ENCODE peak calls at places on chromosomes 6 and 20, in six cellular contexts. J is A549, B is prostate gland, Y is testis, V is esophagus squamous epithelium, T is erythroblast. L is an unnamed sample.

GRCh38 chr6:39088331-39088730 is 26.7 kb downstream of the SAYSD1 start:
- DNase-seq in J (peak; percentile 17), B (no peak), Y (peak; percentile 46), V (no peak), T (peak; percentile 19), L (peak; percentile 32)

GRCh38 chr20:49483706-49484101 is 1.2 kb upstream of the KCNB1 start:
- DNase-seq in J (no peak), B (no peak), Y (no peak), V (no peak), T (no peak), L (no peak)

GRCh38 chr6:40378071-40378724 is 209.0 kb downstream of the LRFN2 start:
- DNase-seq in J (no peak), B (no peak), Y (peak; percentile 75), V (no peak), T (peak; percentile 46), L (no peak)

GRCh38 chr6:25327372-25327771 is 48.2 kb downstream of the CARMIL1 start:
- DNase-seq in J (no peak), B (no peak), Y (no peak), V (no peak), T (no peak), L (no peak)

GRCh38 chr6:161921602-161922400 is 647.9 kb upstream of the AGPAT4 start:
- DNase-seq in J (no peak), B (no peak), Y (no peak), V (no peak), T (no peak), L (no peak)

GRCh38 chr6:16132909-16133308 is 4.0 kb downstream of the MYLIP start:
- DNase-seq in J (no peak), B (no peak), Y (peak; percentile 44), V (no peak), T (peak; percentile 70), L (no peak)

GRCh38 chr6:169160855-169161560 is 92.6 kb downstream of the THBS2 start:
- DNase-seq in J (no peak), B (no peak), Y (no peak), V (no peak), T (no peak), L (no peak)

GRCh38 chr20:44068780-44069191 is 118.2 kb downstream of the JPH2 start:
- DNase-seq in J (no peak), B (no peak), Y (no peak), V (no peak), T (no peak), L (no peak)

GRCh38 chr6:37389857-37390256 is 36.1 kb downstream of the RNF8 start:
- DNase-seq in J (no peak), B (no peak), Y (no peak), V (no peak), T (no peak), L (no peak)

GRCh38 chr20:63567382-63568169 is 6.5 kb downstream of the HELZ2 start:
- DNase-seq in J (no peak), B (no peak), Y (no peak), V (no peak), T (no peak), L (no peak)

GRCh38 chr20:60102665-60103210 is 144.5 kb downstream of the CDH26 start:
- DNase-seq in J (no peak), B (no peak), Y (no peak), V (no peak), T (no peak), L (no peak)

GRCh38 chr20:10531848-10532247 is 96.7 kb downstream of the SLX4IP start:
- DNase-seq in J (no peak), B (no peak), Y (no peak), V (no peak), T (no peak), L (no peak)

GRCh38 chr6:47420394-47421371 is 56.9 kb upstream of the CD2AP start:
- DNase-seq in J (no peak), B (no peak), Y (no peak), V (no peak), T (peak; percentile 97), L (no peak)

GRCh38 chr20:18506744-18507143 is 996 bp upstream of the SEC23B start:
- DNase-seq in J (no peak), B (no peak), Y (no peak), V (no peak), T (peak; percentile 46), L (no peak)

GRCh38 chr6:101281266-101281665 is 112.2 kb upstream of the GRIK2 start:
- DNase-seq in J (no peak), B (no peak), Y (no peak), V (no peak), T (no peak), L (no peak)

GRCh38 chr6:168088161-168089106 is 9.4 kb upstream of the FRMD1 start:
- DNase-seq in J (no peak), B (no peak), Y (peak; percentile 89), V (no peak), T (no peak), L (no peak)

GRCh38 chr20:43751167-43752050 is 24.6 kb upstream of the GTSF1L start:
- DNase-seq in J (no peak), B (no peak), Y (no peak), V (no peak), T (no peak), L (no peak)

GRCh38 chr6:43869792-43870659 is 100.0 kb downstream of the VEGFA start:
- DNase-seq in J (no peak), B (no peak), Y (no peak), V (no peak), T (no peak), L (peak; percentile 99)

GRCh38 chr6:3912366-3913076 is 63.3 kb downstream of the FAM50B start:
- DNase-seq in J (no peak), B (no peak), Y (no peak), V (no peak), T (no peak), L (no peak)

GRCh38 chr6:125539892-125540291 is 209.5 kb upstream of the HEY2 start:
- DNase-seq in J (no peak), B (no peak), Y (no peak), V (no peak), T (no peak), L (no peak)

GRCh38 chr6:67411036-67411435 is 1224.0 kb upstream of the ADGRB3 start:
- DNase-seq in J (no peak), B (no peak), Y (no peak), V (no peak), T (no peak), L (no peak)

GRCh38 chr20:63125581-63125892 is 90.4 kb downstream of the YTHDF1 start:
- DNase-seq in J (no peak), B (no peak), Y (no peak), V (no peak), T (no peak), L (no peak)

GRCh38 chr6:20698675-20699074 is 164.4 kb downstream of the CDKAL1 start:
- DNase-seq in J (no peak), B (no peak), Y (no peak), V (no peak), T (no peak), L (no peak)

GRCh38 chr6:35980991-35981645 is 43.3 kb downstream of the SLC26A8 start:
- DNase-seq in J (no peak), B (no peak), Y (no peak), V (no peak), T (no peak), L (peak; percentile 14)

GRCh38 chr6:42025066-42025789 is 25.1 kb upstream of the TAF8 start:
- DNase-seq in J (no peak), B (no peak), Y (no peak), V (no peak), T (no peak), L (no peak)

GRCh38 chr6:42026540-42026939 is 23.8 kb upstream of the TAF8 start:
- DNase-seq in J (no peak), B (no peak), Y (no peak), V (no peak), T (peak; percentile 39), L (no peak)

GRCh38 chr6:42022755-42023384 is 27.5 kb upstream of the TAF8 start:
- DNase-seq in J (no peak), B (no peak), Y (no peak), V (no peak), T (no peak), L (no peak)

GRCh38 chr6:42028234-42029061 is 21.9 kb upstream of the TAF8 start:
- DNase-seq in J (peak; percentile 62), B (no peak), Y (peak; percentile 42), V (no peak), T (peak; percentile 98), L (no peak)

DNA sequence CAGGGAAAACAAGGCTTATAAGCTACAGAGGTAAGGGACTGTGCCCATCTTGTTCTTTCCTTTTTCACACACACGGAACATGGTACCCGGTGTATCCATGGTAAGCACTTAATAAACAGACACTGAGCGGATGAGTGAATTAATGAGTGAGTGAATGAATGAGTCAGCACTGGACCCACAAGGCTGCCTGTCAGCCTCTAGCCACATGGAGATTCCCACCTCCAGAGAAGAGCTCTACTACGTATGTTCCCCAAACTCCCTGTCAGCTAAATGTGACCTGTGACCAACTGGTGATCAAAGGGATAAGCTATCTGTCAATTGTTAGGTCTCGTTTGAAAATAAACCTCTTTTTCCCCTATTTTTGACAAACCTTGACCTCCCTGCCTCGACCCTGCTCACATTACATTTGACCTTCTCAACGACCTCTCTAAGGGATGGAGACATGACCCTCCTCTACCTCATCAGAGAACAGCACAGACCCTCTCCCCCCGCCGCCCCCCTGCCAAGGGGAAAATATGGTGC is 24.5 kb upstream of the TAF8 start:
- DNase-seq in J (no peak), B (no peak), Y (no peak), V (no peak), T (no peak), L (no peak)
- TF ChIP-seq POLR2A in J (no peak), B (no peak), Y (no peak), V (no peak), T (no peak), L (no peak)

GRCh38 chr20:32973077-32973717 is 31.0 kb downstream of the SUN5 start:
- DNase-seq in J (no peak), B (no peak), Y (no peak), V (no peak), T (no peak), L (no peak)
- TF ChIP-seq POLR2A in J (no peak), B (no peak), Y (no peak), V (no peak), T (no peak), L (no peak)

DNA sequence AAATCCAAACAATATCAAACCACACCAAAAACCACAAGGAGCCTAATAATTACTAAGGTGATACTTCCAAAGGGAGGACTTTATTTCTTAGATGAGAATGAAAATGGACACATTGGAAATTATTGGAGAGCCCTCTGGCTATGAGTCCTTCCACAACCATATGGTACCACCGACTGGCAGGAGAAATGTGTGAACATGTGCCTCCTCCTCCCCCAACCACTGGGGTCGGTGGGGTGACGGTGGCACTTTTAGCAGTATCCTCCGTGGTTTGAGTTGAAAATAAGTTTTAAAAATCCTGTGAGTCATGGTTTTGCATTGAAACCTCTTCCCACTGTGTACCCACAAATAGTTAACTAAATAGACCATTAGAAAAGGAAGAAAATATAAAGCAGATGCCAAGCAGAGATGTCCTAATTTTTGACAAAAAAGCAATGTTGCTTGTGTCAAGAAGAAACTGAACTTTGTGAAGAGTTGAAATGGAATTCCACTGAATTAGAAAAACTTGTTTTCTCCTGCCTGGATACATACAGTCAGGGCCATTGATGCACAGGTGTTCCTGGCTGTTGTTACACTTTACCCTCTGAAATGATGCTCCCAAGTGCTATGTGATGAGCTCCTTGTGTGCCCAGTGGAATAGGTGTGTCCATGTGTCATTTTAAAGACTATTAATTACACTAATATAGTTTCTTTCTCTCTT is 3.2 kb downstream of the EDN1 start:
- DNase-seq in J (no peak), B (no peak), Y (no peak), V (no peak), T (no peak), L (no peak)
- TF ChIP-seq POLR2A in J (no peak), B (no peak), Y (no peak), V (no peak), T (no peak), L (no peak)

GRCh38 chr6:109482913-109483743 is at the start of gene ZBTB24:
- DNase-seq in J (peak; percentile 52), B (peak; percentile 91), Y (peak; percentile 92), V (peak; percentile 70), T (peak; percentile 89), L (peak; percentile 90)
- TF ChIP-seq POLR2A in J (peak; percentile 62), B (peak; percentile 51), Y (no peak), V (peak; percentile 85), T (peak; percentile 35), L (peak; percentile 50)

L was measured in thyroid gland.